ENCODE peak calls at places on chromosomes 13 and 19, in eight cellular contexts. M is ovary, J is right lobe of liver, I is stomach, O is Peyer's patch, H is IMR-90, L is body of pancreas, Z is breast epithelium. Y is an unnamed sample.

GRCh38 chr13:25911020-25911419 is 140.8 kb downstream of the SHISA2 start:
- DNase-seq in M (no peak), I (no peak), H (no peak), Z (no peak), O (no peak), J (no peak), L (no peak), Y (no peak)

GRCh38 chr19:18421371-18421959 is 2.3 kb downstream of the SSBP4 start:
- DNase-seq in M (peak), Z (no peak), J (no peak), I (no peak), H (no peak), O (peak), L (no peak), Y (no peak)

GRCh38 chr13:98482476-98483444 is 94.1 kb downstream of the STK24 start:
- DNase-seq in J (peak), I (peak), L (peak), H (peak), Z (peak), M (peak), O (peak), Y (peak)

GRCh38 chr19:5354403-5354802 is 13.8 kb upstream of the PTPRS start:
- DNase-seq in M (no peak), H (no peak), I (no peak), J (no peak), Z (no peak), L (no peak), O (no peak), Y (no peak)

GRCh38 chr13:47588676-47589075 is 412.4 kb downstream of the SUCLA2 start:
- DNase-seq in M (no peak), H (no peak), Z (no peak), J (no peak), I (no peak), O (no peak), L (no peak), Y (no peak)

GRCh38 chr13:51524312-51524711 is 60.0 kb upstream of the WDFY2 start:
- DNase-seq in Z (no peak), M (no peak), H (peak), O (no peak), J (peak), I (no peak), L (no peak), Y (peak)

GRCh38 chr13:95709101-95709500 is 32.2 kb downstream of the DNAJC3 start:
- DNase-seq in L (no peak), O (no peak), M (no peak), H (no peak), J (no peak), Z (no peak), I (no peak), Y (no peak)

GRCh38 chr13:102300379-102300778 is 101.5 kb downstream of the FGF14 start:
- DNase-seq in H (no peak), M (no peak), O (no peak), J (no peak), I (no peak), L (no peak), Z (no peak), Y (no peak)

GRCh38 chr19:848457-848921 is 3.6 kb upstream of the ELANE start:
- DNase-seq in L (no peak), J (no peak), I (no peak), O (no peak), Z (no peak), M (no peak), H (no peak), Y (no peak)

GRCh38 chr13:74026753-74027152 is 107.5 kb downstream of the KLF12 start:
- DNase-seq in Z (no peak), O (peak), H (peak), I (peak), M (no peak), J (no peak), L (no peak), Y (no peak)

GRCh38 chr19:18208098-18208951 is 4.5 kb upstream of the RAB3A start:
- DNase-seq in M (peak), Z (no peak), L (peak), I (no peak), J (no peak), O (peak), H (peak), Y (no peak)

GRCh38 chr19:18437481-18438330 is at the start of gene ISYNA1:
- DNase-seq in M (peak), I (peak), J (no peak), L (peak), Z (no peak), H (peak), O (peak), Y (peak)

GRCh38 chr19:38473201-38473600 is 39.7 kb downstream of the RYR1 start:
- DNase-seq in O (no peak), L (no peak), Z (no peak), M (no peak), J (no peak), H (no peak), I (no peak), Y (no peak)

GRCh38 chr13:112063309-112063626 is 3.7 kb upstream of the SOX1 start:
- DNase-seq in M (no peak), O (no peak), L (no peak), I (no peak), J (no peak), H (no peak), Z (no peak), Y (no peak)

GRCh38 chr19:55658846-55659459 is 4.1 kb downstream of the U2AF2 start:
- DNase-seq in H (no peak), J (no peak), I (no peak), Z (no peak), L (no peak), O (no peak), M (peak), Y (no peak)

GRCh38 chr13:72953391-72953960 is 105.3 kb upstream of the KLF5 start:
- DNase-seq in Z (peak), I (peak), H (no peak), O (peak), L (peak), M (no peak), J (no peak), Y (no peak)

GRCh38 chr19:33916792-33917191 is 120.1 kb downstream of the KCTD15 start:
- DNase-seq in Z (no peak), L (no peak), O (no peak), H (no peak), I (no peak), M (no peak), J (no peak), Y (no peak)

GRCh38 chr13:35961461-35962220 is 169.5 kb downstream of the DCLK1 start:
- DNase-seq in Z (no peak), J (no peak), H (peak), O (no peak), I (no peak), L (no peak), M (no peak), Y (no peak)

GRCh38 chr13:66530686-66531085 is 699.5 kb downstream of the PCDH9 start:
- DNase-seq in L (no peak), M (no peak), J (no peak), H (no peak), I (no peak), Z (no peak), O (no peak), Y (no peak)

GRCh38 chr19:48933382-48933932 is at the start of gene DHDH:
- DNase-seq in J (peak), M (peak), L (peak), H (peak), Z (peak), I (peak), O (peak), Y (peak)
- TF ChIP-seq POLR2A in J (peak), M (no peak), L (peak), H (no peak), Z (no peak), I (no peak), O (peak), Y (peak)

DNA sequence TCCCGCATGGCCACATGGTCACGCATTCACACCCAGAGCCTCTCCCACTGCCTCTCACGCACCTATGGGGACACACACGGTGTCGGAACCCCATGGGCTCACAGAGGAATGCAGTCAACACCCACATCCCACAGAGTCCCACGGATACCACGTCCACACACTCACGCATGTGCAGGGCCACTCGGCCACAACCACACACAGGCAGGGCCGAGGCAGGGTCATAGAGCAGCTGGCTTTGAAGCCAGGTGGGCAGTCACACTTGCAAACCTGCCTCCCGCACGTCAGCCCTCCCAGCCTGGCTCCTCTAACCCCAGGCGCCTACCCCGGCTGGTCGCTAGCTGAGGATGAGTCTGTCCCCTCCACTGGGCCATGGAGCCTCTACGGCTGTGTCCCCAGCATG is 8.1 kb downstream of the ERCC2 start:
- DNase-seq in M (no peak), J (no peak), Z (no peak), H (no peak), O (no peak), L (no peak), I (no peak), Y (no peak)
- TF ChIP-seq POLR2A in M (no peak), J (no peak), Z (no peak), H (no peak), O (no peak), L (no peak), I (no peak), Y (no peak)

GRCh38 chr13:97433727-97434416 is at the start of gene RAP2A:
- DNase-seq in J (peak), M (peak), O (peak), I (peak), H (peak), L (peak), Z (peak), Y (peak)
- TF ChIP-seq POLR2A in J (peak), M (peak), O (peak), I (no peak), H (peak), L (peak), Z (peak), Y (peak)

DNA sequence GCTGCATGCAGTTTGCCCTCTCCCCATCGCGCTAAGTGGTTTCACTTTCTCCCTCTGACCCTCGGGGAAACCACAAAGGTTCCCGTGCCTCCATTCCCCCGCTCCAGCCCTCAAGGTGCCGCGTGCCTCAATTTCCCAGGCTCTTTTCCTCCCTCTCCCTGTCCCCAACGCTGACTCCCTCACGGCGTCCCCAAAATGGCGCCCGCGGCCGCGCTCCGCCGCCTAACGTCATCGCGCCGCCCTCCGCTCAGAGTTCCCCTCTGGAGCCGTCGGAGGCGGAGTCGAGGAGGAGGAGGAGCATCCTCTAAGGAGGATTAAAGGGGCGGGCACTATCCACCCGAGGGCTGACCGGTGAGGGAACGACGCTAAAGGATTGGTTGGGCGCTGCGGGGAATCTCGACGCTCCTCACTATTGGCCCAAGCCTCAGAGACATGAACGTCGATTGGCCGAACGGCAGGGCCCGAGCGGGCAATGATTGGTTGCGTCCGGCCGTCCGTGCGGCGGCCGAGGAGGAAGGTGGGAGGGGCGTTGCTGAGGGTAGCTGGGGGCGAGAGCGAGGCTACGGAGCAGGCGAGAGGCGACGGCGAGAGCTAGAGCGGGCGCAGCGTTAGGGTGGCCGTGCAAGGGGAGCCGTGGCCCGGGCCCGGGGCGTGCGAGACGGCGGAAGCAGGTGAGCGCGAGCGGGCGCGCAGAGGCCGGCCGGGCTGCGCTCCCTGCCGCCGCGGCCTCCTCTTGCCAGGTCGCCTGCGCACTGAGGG is at the start of gene ZNF574:
- DNase-seq in O (peak), I (peak), L (peak), J (peak), Z (peak), M (peak), H (peak), Y (peak)
- TF ChIP-seq POLR2A in O (peak), I (no peak), L (peak), J (peak), Z (peak), M (peak), H (peak), Y (peak)

GRCh38 chr19:13116282-13117175 is at the start of gene TRMT1:
- DNase-seq in H (peak), O (peak), I (peak), M (peak), Z (peak), L (peak), J (peak), Y (peak)
- TF ChIP-seq POLR2A in H (peak), O (no peak), I (no peak), M (peak), Z (no peak), L (peak), J (peak), Y (no peak)

GRCh38 chr19:51440846-51441409 is 17.3 kb downstream of the SIGLEC8 start:
- DNase-seq in L (no peak), O (no peak), M (no peak), J (no peak), Z (no peak), I (no peak), H (no peak), Y (peak)
- TF ChIP-seq POLR2A in L (no peak), O (no peak), M (no peak), J (no peak), Z (no peak), I (no peak), H (no peak), Y (no peak)

GRCh38 chr13:56924401-56924800 is 216.3 kb upstream of the PRR20A start:
- DNase-seq in L (no peak), J (no peak), O (no peak), H (no peak), M (no peak), I (no peak), Z (no peak), Y (no peak)
- TF ChIP-seq POLR2A in L (no peak), J (no peak), O (no peak), H (no peak), M (no peak), I (no peak), Z (no peak), Y (no peak)

DNA sequence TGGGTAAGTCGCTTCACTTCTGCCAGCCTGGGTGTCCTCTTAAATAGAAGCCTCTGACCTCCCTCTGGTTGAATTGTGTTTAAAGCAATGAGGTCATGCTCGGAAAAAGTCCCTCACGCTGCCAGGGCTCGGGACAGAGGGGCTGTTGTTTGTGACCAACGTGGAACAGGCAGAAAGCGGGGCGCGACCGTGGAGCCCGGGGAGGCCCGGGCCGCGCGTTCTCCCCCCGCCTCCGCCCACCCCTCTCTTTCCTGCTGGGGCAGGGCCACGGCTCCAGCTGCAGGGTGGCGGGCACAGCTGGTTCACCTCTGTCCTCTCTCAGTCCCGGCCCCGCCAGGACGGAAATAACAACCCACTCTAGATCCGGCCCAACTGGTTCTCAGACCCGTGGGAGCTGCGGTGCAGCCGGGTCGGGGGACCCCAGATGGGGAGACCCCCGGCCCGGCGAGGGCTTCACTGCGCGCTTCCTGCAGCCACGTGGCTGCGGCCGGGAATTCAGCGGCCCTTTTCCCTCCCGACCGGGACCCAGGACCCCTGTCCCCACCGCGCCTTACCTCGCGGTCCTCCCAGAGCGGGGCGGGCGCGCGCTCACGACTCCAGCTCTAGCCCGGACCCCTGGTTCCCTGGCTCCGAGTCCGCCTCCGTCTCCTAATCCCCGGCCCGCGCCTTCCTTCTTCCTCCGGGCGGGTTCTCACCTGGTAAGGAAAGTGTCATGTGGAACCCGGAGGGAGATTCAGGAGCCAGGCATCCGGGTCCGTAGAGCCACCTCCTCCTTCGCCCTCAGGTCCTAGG is 1.9 kb downstream of the CDC42EP5 start:
- DNase-seq in H (no peak), Z (no peak), J (no peak), M (no peak), O (no peak), L (peak), I (peak), Y (no peak)
- TF ChIP-seq POLR2A in H (no peak), Z (no peak), J (no peak), M (no peak), O (peak), L (peak), I (no peak), Y (no peak)

Y was measured in erythroblast.